ENCODE peak calls at places on chromosomes 2 and 18, in eight cellular contexts. N, K, Y, R, Q, L, I and O are unnamed samples.

GRCh38 chr2:25960920-25961319 is 21.4 kb downstream of the KIF3C start:
- DNase-seq in N (no peak), K (no peak), Y (peak; percentile 34), R (no peak), Q (no peak), L (peak; percentile 95), I (no peak), O (no peak)

GRCh38 chr2:241339839-241340471 is 16.1 kb upstream of the FARP2 start:
- DNase-seq in N (no peak), K (no peak), Y (no peak), R (no peak), Q (no peak), L (no peak), I (no peak), O (no peak)

GRCh38 chr2:197786010-197786877 is 1.1 kb upstream of the BOLL start:
- DNase-seq in N (peak; percentile 55), K (peak; percentile 59), Y (no peak), R (no peak), Q (peak; percentile 40), L (no peak), I (peak; percentile 81), O (no peak)

GRCh38 chr2:95552911-95553310 is 38.9 kb upstream of the TRIM43 start:
- DNase-seq in N (no peak), K (no peak), Y (no peak), R (no peak), Q (peak; percentile 23), L (no peak), I (no peak), O (no peak)

GRCh38 chr2:191171291-191171690 is 20.5 kb upstream of the STAT4 start:
- DNase-seq in N (no peak), K (no peak), Y (no peak), R (no peak), Q (no peak), L (no peak), I (no peak), O (no peak)

GRCh38 chr2:141570474-141571131 is 560.2 kb downstream of the LRP1B start:
- DNase-seq in N (no peak), K (no peak), Y (no peak), R (no peak), Q (peak; percentile 18), L (no peak), I (no peak), O (no peak)

GRCh38 chr2:63048367-63049171 is 2.1 kb upstream of the OTX1 start:
- DNase-seq in N (no peak), K (no peak), Y (no peak), R (no peak), Q (no peak), L (peak; percentile 25), I (no peak), O (no peak)

GRCh38 chr2:192230864-192231453 is 36.2 kb upstream of the TMEFF2 start:
- DNase-seq in N (no peak), K (no peak), Y (no peak), R (no peak), Q (no peak), L (no peak), I (no peak), O (no peak)

GRCh38 chr2:140929866-140930265 is 1201.0 kb downstream of the LRP1B start:
- DNase-seq in N (no peak), K (no peak), Y (no peak), R (no peak), Q (no peak), L (no peak), I (peak; percentile 18), O (no peak)

GRCh38 chr18:7566587-7567486 is at the start of gene PTPRM:
- DNase-seq in N (peak; percentile 87), K (peak; percentile 45), Y (peak; percentile 68), R (peak; percentile 79), Q (peak; percentile 94), L (peak; percentile 77), I (peak; percentile 95), O (peak; percentile 16)

GRCh38 chr18:14089176-14089575 is 43.1 kb downstream of the ZNF519 start:
- DNase-seq in N (no peak), K (no peak), Y (no peak), R (no peak), Q (no peak), L (no peak), I (no peak), O (no peak)

GRCh38 chr2:75494137-75494769 is 66.5 kb downstream of the EVA1A start:
- DNase-seq in N (no peak), K (no peak), Y (no peak), R (no peak), Q (no peak), L (no peak), I (no peak), O (no peak)

GRCh38 chr18:35201502-35201901 is 39.3 kb upstream of the ZNF397 start:
- DNase-seq in N (no peak), K (no peak), Y (no peak), R (no peak), Q (no peak), L (no peak), I (no peak), O (no peak)

GRCh38 chr2:157325786-157326185 is at the start of gene ERMN:
- DNase-seq in N (no peak), K (no peak), Y (no peak), R (peak; percentile 56), Q (no peak), L (no peak), I (no peak), O (no peak)

GRCh38 chr18:48674758-48675157 is 135.9 kb downstream of the CTIF start:
- DNase-seq in N (peak; percentile 4), K (no peak), Y (no peak), R (no peak), Q (no peak), L (no peak), I (no peak), O (no peak)

GRCh38 chr18:56162316-56162715 is 476.1 kb downstream of the TXNL1 start:
- DNase-seq in N (no peak), K (no peak), Y (no peak), R (no peak), Q (no peak), L (peak; percentile 71), I (no peak), O (no peak)

GRCh38 chr18:7633171-7633570 is 66.1 kb downstream of the PTPRM start:
- DNase-seq in N (no peak), K (no peak), Y (no peak), R (no peak), Q (no peak), L (no peak), I (no peak), O (no peak)

GRCh38 chr2:9993490-9994165 is 42.1 kb downstream of the GRHL1 start:
- DNase-seq in N (no peak), K (no peak), Y (no peak), R (no peak), Q (no peak), L (peak; percentile 65), I (no peak), O (no peak)

GRCh38 chr2:239329972-239330572 is 70.7 kb downstream of the HDAC4 start:
- DNase-seq in N (no peak), K (no peak), Y (no peak), R (no peak), Q (no peak), L (no peak), I (peak; percentile 79), O (no peak)

GRCh38 chr18:55041366-55041765 is 82.1 kb upstream of the CCDC68 start:
- DNase-seq in N (no peak), K (no peak), Y (no peak), R (no peak), Q (no peak), L (no peak), I (no peak), O (no peak)

GRCh38 chr2:240958366-240959213 is 39.8 kb upstream of the SNED1 start:
- DNase-seq in N (peak; percentile 12), K (no peak), Y (no peak), R (no peak), Q (no peak), L (no peak), I (no peak), O (no peak)

DNA sequence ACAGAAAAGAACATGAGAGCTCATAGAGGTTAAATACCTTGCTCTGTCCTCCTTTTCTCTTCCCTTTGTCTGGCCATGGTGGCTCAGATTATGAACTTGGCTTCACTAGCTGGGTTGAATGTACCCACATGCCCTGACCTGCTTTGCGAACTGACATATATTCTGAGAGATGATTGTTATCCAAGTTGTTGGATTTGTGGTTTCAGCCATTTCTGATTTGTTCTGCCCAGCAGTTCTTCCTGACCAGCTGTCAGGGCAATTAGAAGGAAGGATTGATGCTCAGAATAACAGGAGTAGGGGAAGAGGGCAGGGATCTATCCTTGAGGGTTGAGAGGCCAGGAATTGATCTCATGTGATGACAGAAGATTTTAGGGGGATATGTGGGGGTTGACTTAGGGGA is 236.8 kb upstream of the FAM98A start:
- DNase-seq in N (no peak), K (no peak), Y (no peak), R (no peak), Q (no peak), L (no peak), I (no peak), O (no peak)
- H3K27ac ChIP-seq in N (no peak overlapping the region), K (no peak overlapping the region), Y (no peak overlapping the region), R (no peak overlapping the region), Q (no peak overlapping the region), L (no peak overlapping the region), I (no peak overlapping the region), O (no peak overlapping the region)

DNA sequence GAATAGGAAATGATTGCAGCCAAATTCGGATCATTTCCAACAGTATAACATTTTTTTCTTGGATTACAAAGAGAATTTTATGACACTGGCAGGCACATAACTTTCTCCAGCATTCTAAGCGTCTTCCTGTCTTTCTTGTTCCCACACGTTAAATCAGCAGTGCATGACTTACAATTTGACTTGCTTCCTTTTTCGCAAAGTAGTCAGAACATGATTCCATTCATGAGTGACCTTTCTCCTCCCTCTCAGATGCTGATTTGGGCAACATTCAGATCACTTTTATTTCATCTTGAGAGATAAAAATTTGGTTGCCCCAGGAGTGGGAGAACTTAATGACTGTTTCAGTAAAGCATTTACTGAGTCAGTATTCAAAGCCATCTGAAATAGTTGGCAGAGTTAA is 858.7 kb upstream of the ACVR2A start:
- DNase-seq in N (no peak), K (no peak), Y (peak; percentile 49), R (no peak), Q (no peak), L (peak; percentile 80), I (no peak), O (peak; percentile 40)
- H3K27ac ChIP-seq in N (no peak overlapping the region), K (no peak overlapping the region), Y (peak overlapping the region; percentile 41), R (no peak overlapping the region), Q (no peak overlapping the region), L (no peak overlapping the region), I (no peak overlapping the region), O (peak overlapping the region; percentile 52)

GRCh38 chr2:218830526-218831306 is 887 bp downstream of the PRKAG3 start:
- DNase-seq in N (no peak), K (no peak), Y (no peak), R (no peak), Q (no peak), L (no peak), I (no peak), O (no peak)
- H3K27ac ChIP-seq in N (no peak overlapping the region), K (no peak overlapping the region), Y (no peak overlapping the region), R (no peak overlapping the region), Q (no peak overlapping the region), L (no peak overlapping the region), I (peak overlapping the region; percentile 95), O (no peak overlapping the region)

DNA sequence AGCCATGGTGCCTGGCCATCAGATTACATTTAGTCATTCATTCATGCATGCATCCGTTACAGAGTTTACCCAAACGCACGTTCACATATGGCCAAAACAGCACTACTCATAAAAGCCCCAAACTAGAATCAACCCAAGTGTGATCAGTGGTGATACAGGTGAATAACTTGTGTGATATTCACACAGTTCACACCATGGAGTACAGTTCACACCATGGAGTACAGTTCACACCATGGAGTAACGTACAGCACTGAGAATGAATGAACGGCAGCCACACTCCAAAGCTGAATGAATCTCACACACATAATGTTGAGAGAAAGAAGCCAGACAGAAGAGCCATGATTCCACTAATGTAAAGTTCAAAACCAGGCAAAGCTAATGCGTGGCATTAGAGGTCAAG is 12.3 kb upstream of the SLC66A3 start:
- DNase-seq in N (no peak), K (no peak), Y (no peak), R (no peak), Q (no peak), L (no peak), I (no peak), O (no peak)
- H3K27ac ChIP-seq in N (no peak overlapping the region), K (no peak overlapping the region), Y (no peak overlapping the region), R (no peak overlapping the region), Q (no peak overlapping the region), L (no peak overlapping the region), I (no peak overlapping the region), O (no peak overlapping the region)